ENCODE peak calls at places on chromosomes 6 and 20, in eight cellular contexts. One of them, this sample, is unnamed.

GRCh38 chr6:140303218-140303949 is 928.9 kb upstream of the CITED2 start:
- DNase-seq in endothelial cell: no peak
- DNase-seq in PC-3: no peak
- DNase-seq in WTC11: no peak
- DNase-seq in heart left ventricle: no peak
- DNase-seq in OCI-LY7: no peak
- DNase-seq in AG09309: no peak
- DNase-seq in lung: no peak
- DNase-seq in this sample: no peak

GRCh38 chr6:107070686-107071085 is 42.7 kb downstream of the MTRES1 start:
- DNase-seq in lung: no peak
- DNase-seq in PC-3: no peak
- DNase-seq in heart left ventricle: no peak
- DNase-seq in OCI-LY7: no peak
- DNase-seq in WTC11: no peak
- DNase-seq in endothelial cell: no peak
- DNase-seq in AG09309: no peak
- DNase-seq in this sample: no peak

GRCh38 chr6:170052991-170053821 is 237.7 kb downstream of the DLL1 start:
- DNase-seq in heart left ventricle: no peak
- DNase-seq in OCI-LY7: no peak
- DNase-seq in PC-3: no peak
- DNase-seq in lung: no peak
- DNase-seq in endothelial cell: no peak
- DNase-seq in WTC11: peak
- DNase-seq in AG09309: no peak
- DNase-seq in this sample: no peak

GRCh38 chr6:162753775-162754174 is 26.0 kb downstream of the PACRG start:
- DNase-seq in OCI-LY7: no peak
- DNase-seq in AG09309: no peak
- DNase-seq in WTC11: no peak
- DNase-seq in endothelial cell: no peak
- DNase-seq in heart left ventricle: no peak
- DNase-seq in lung: no peak
- DNase-seq in PC-3: no peak
- DNase-seq in this sample: no peak

GRCh38 chr6:1485678-1486077 is 96.3 kb downstream of the FOXF2 start:
- DNase-seq in endothelial cell: no peak
- DNase-seq in heart left ventricle: no peak
- DNase-seq in OCI-LY7: no peak
- DNase-seq in PC-3: peak
- DNase-seq in WTC11: no peak
- DNase-seq in lung: no peak
- DNase-seq in AG09309: peak
- DNase-seq in this sample: peak

GRCh38 chr6:77487808-77488425 is 24.6 kb upstream of the HTR1B start:
- DNase-seq in OCI-LY7: no peak
- DNase-seq in WTC11: no peak
- DNase-seq in endothelial cell: no peak
- DNase-seq in PC-3: peak
- DNase-seq in AG09309: no peak
- DNase-seq in heart left ventricle: no peak
- DNase-seq in lung: no peak
- DNase-seq in this sample: no peak

GRCh38 chr6:38612386-38612965 is 27.3 kb downstream of the BTBD9 start:
- DNase-seq in PC-3: no peak
- DNase-seq in WTC11: no peak
- DNase-seq in heart left ventricle: no peak
- DNase-seq in endothelial cell: no peak
- DNase-seq in lung: no peak
- DNase-seq in AG09309: peak
- DNase-seq in OCI-LY7: no peak
- DNase-seq in this sample: peak

GRCh38 chr6:155832596-155832995 is 377.0 kb upstream of the NOX3 start:
- DNase-seq in AG09309: no peak
- DNase-seq in lung: no peak
- DNase-seq in heart left ventricle: no peak
- DNase-seq in PC-3: peak
- DNase-seq in endothelial cell: no peak
- DNase-seq in OCI-LY7: peak
- DNase-seq in WTC11: no peak
- DNase-seq in this sample: peak

GRCh38 chr6:151292974-151293373 is 53.2 kb downstream of the AKAP12 start:
- DNase-seq in OCI-LY7: no peak
- DNase-seq in endothelial cell: no peak
- DNase-seq in PC-3: no peak
- DNase-seq in WTC11: no peak
- DNase-seq in AG09309: peak
- DNase-seq in lung: no peak
- DNase-seq in heart left ventricle: no peak
- DNase-seq in this sample: peak

GRCh38 chr6:11280394-11280793 is 47.9 kb upstream of the NEDD9 start:
- DNase-seq in heart left ventricle: no peak
- DNase-seq in WTC11: no peak
- DNase-seq in endothelial cell: no peak
- DNase-seq in lung: no peak
- DNase-seq in OCI-LY7: no peak
- DNase-seq in AG09309: no peak
- DNase-seq in PC-3: no peak
- DNase-seq in this sample: no peak

GRCh38 chr6:163507965-163508364 is 93.4 kb downstream of the QKI start:
- DNase-seq in heart left ventricle: no peak
- DNase-seq in AG09309: no peak
- DNase-seq in endothelial cell: no peak
- DNase-seq in OCI-LY7: no peak
- DNase-seq in WTC11: no peak
- DNase-seq in lung: no peak
- DNase-seq in PC-3: no peak
- DNase-seq in this sample: no peak

GRCh38 chr6:136526196-136526930 is 23.9 kb downstream of the MAP7 start:
- DNase-seq in PC-3: no peak
- DNase-seq in lung: peak
- DNase-seq in OCI-LY7: no peak
- DNase-seq in endothelial cell: peak
- DNase-seq in WTC11: peak
- DNase-seq in AG09309: peak
- DNase-seq in heart left ventricle: peak
- DNase-seq in this sample: peak

GRCh38 chr6:130282234-130282995 is 59.7 kb upstream of the SAMD3 start:
- DNase-seq in lung: no peak
- DNase-seq in WTC11: no peak
- DNase-seq in heart left ventricle: no peak
- DNase-seq in OCI-LY7: peak
- DNase-seq in endothelial cell: no peak
- DNase-seq in AG09309: peak
- DNase-seq in PC-3: peak
- DNase-seq in this sample: peak

GRCh38 chr6:47400581-47400980 is 77.0 kb upstream of the CD2AP start:
- DNase-seq in WTC11: no peak
- DNase-seq in PC-3: no peak
- DNase-seq in endothelial cell: no peak
- DNase-seq in OCI-LY7: no peak
- DNase-seq in heart left ventricle: no peak
- DNase-seq in lung: no peak
- DNase-seq in AG09309: no peak
- DNase-seq in this sample: no peak
- TF ChIP-seq CTCF in WTC11: no peak
- TF ChIP-seq CTCF in PC-3: no peak
- TF ChIP-seq CTCF in endothelial cell: no peak
- TF ChIP-seq CTCF in OCI-LY7: no peak
- TF ChIP-seq CTCF in heart left ventricle: no peak
- TF ChIP-seq CTCF in lung: no peak
- TF ChIP-seq CTCF in AG09309: no peak
- TF ChIP-seq CTCF in this sample: no peak

GRCh38 chr6:25961619-25962367 is 809 bp upstream of the TRIM38 start:
- DNase-seq in lung: no peak
- DNase-seq in AG09309: no peak
- DNase-seq in PC-3: no peak
- DNase-seq in endothelial cell: no peak
- DNase-seq in heart left ventricle: no peak
- DNase-seq in OCI-LY7: peak
- DNase-seq in WTC11: no peak
- DNase-seq in this sample: no peak
- TF ChIP-seq CTCF in lung: no peak
- TF ChIP-seq CTCF in AG09309: no peak
- TF ChIP-seq CTCF in PC-3: peak
- TF ChIP-seq CTCF in endothelial cell: no peak
- TF ChIP-seq CTCF in heart left ventricle: no peak
- TF ChIP-seq CTCF in OCI-LY7: peak
- TF ChIP-seq CTCF in WTC11: no peak
- TF ChIP-seq CTCF in this sample: no peak

DNA sequence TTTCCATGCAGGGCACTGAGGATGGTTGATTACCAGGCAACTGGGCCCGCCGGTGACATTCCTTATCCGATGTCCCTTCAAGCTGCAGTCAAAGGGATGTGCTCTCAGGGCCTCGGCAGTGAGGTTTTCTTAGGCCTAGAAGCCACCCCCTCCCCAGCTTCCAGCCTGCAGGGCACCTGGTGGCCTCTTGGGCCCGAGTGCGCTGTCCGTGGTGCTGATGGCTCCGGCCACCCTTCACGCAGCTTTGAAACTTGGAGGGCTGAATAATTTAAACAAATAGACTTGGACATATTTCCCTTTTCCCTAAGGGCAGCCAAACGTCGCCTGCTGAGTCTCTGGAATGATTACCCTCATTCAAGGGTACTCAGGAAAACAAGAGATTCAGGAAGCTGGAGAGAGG is 8.9 kb upstream of the MLN start:
- DNase-seq in PC-3: peak
- DNase-seq in AG09309: no peak
- DNase-seq in OCI-LY7: peak
- DNase-seq in endothelial cell: peak
- DNase-seq in heart left ventricle: peak
- DNase-seq in lung: no peak
- DNase-seq in WTC11: peak
- DNase-seq in this sample: peak
- TF ChIP-seq CTCF in PC-3: no peak
- TF ChIP-seq CTCF in AG09309: peak
- TF ChIP-seq CTCF in OCI-LY7: no peak
- TF ChIP-seq CTCF in endothelial cell: peak
- TF ChIP-seq CTCF in heart left ventricle: no peak
- TF ChIP-seq CTCF in lung: no peak
- TF ChIP-seq CTCF in WTC11: no peak
- TF ChIP-seq CTCF in this sample: peak

GRCh38 chr6:91276315-91276714 is 689.4 kb upstream of the MAP3K7 start:
- DNase-seq in OCI-LY7: peak
- DNase-seq in PC-3: peak
- DNase-seq in lung: no peak
- DNase-seq in endothelial cell: no peak
- DNase-seq in heart left ventricle: no peak
- DNase-seq in WTC11: no peak
- DNase-seq in AG09309: no peak
- DNase-seq in this sample: peak
- TF ChIP-seq CTCF in OCI-LY7: peak
- TF ChIP-seq CTCF in PC-3: peak
- TF ChIP-seq CTCF in lung: no peak
- TF ChIP-seq CTCF in endothelial cell: no peak
- TF ChIP-seq CTCF in heart left ventricle: no peak
- TF ChIP-seq CTCF in WTC11: peak
- TF ChIP-seq CTCF in AG09309: no peak
- TF ChIP-seq CTCF in this sample: peak

DNA sequence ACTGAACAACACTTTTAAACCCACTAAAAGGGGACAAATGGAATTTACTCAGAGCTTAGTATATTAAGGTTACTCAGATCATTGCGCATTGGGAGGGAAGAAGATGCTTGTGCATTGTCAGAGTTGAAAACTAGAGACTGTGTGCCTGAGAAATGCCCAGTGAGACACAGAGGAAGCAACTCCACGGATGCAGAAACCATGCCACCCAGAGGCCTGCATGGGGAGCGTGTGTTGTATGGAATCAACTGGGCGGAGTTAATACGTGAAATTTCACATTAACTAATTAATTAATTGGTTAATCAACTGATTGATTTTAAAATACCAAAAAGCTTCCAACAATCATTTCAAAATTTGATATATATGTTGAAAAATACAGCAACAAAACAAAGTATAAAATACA is 391.6 kb downstream of the PLCB1 start:
- DNase-seq in OCI-LY7: peak
- DNase-seq in endothelial cell: no peak
- DNase-seq in AG09309: no peak
- DNase-seq in heart left ventricle: no peak
- DNase-seq in PC-3: peak
- DNase-seq in WTC11: peak
- DNase-seq in lung: no peak
- DNase-seq in this sample: peak
- TF ChIP-seq CTCF in OCI-LY7: peak
- TF ChIP-seq CTCF in endothelial cell: no peak
- TF ChIP-seq CTCF in AG09309: no peak
- TF ChIP-seq CTCF in heart left ventricle: no peak
- TF ChIP-seq CTCF in PC-3: peak
- TF ChIP-seq CTCF in WTC11: no peak
- TF ChIP-seq CTCF in lung: no peak
- TF ChIP-seq CTCF in this sample: peak

DNA sequence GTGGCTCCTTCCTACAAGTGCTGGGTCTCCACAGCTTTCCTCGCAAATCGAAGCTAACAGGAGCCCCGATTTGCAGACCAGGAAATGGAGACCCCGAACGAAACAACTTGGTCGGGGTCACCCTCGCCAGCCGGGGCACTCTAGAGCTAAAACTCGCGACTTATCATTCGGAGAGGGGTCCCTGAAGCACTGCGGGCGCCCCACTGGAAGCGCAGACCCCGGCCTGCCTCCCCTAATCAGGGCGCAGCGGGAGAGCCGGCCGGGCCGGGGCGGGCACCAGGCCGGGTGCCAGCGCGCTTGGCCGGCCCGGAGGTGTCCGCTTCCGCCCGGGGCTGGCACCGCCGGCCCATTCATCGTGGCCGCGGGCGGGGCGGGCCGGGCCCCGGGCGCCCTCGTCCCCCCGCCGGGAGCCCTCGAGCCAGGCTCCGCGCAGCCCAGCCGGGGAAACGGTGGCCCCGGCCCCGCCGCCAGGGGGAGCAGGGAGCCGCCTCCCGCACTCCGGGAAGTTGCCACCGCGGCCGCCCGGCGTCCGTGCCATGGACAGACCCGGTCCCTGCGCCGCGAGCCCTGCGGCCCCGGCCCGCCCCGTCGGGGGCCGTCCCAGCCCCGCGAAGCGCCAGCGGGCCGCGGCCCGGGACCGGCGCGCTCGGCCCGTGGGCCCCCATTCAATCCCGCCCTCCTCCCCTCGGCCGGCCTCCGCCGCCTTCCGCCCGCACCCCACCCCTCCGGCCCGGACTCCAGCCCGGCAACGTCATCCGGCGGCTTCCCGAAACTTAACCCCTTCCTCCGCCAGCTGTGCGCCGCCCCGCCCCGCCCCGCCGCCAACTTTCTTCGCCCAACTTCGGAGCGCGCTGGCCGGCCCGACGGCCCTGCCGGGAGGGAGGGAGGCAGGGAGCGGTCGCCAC is 954 bp downstream of the RRBP1 start:
- DNase-seq in endothelial cell: peak
- DNase-seq in PC-3: peak
- DNase-seq in lung: peak
- DNase-seq in AG09309: no peak
- DNase-seq in heart left ventricle: peak
- DNase-seq in WTC11: peak
- DNase-seq in OCI-LY7: peak
- DNase-seq in this sample: peak
- TF ChIP-seq CTCF in endothelial cell: peak
- TF ChIP-seq CTCF in PC-3: peak
- TF ChIP-seq CTCF in lung: peak
- TF ChIP-seq CTCF in AG09309: peak
- TF ChIP-seq CTCF in heart left ventricle: peak
- TF ChIP-seq CTCF in WTC11: peak
- TF ChIP-seq CTCF in OCI-LY7: no peak
- TF ChIP-seq CTCF in this sample: peak

GRCh38 chr6:116793224-116793623 is 27.7 kb upstream of the FAM162B start:
- DNase-seq in AG09309: no peak
- DNase-seq in heart left ventricle: no peak
- DNase-seq in lung: no peak
- DNase-seq in OCI-LY7: no peak
- DNase-seq in PC-3: no peak
- DNase-seq in WTC11: no peak
- DNase-seq in endothelial cell: no peak
- DNase-seq in this sample: no peak
- TF ChIP-seq CTCF in AG09309: no peak
- TF ChIP-seq CTCF in heart left ventricle: no peak
- TF ChIP-seq CTCF in lung: no peak
- TF ChIP-seq CTCF in OCI-LY7: no peak
- TF ChIP-seq CTCF in PC-3: no peak
- TF ChIP-seq CTCF in WTC11: no peak
- TF ChIP-seq CTCF in endothelial cell: no peak
- TF ChIP-seq CTCF in this sample: no peak